ENCODE peak calls at places on chromosomes 4 and X, in four cellular contexts. O, Z, B and D are unnamed samples.

GRCh38 chr4:31362756-31363155 is 642.6 kb downstream of the PCDH7 start:
- DNase-seq in B (no peak), O (no peak), Z (peak), D (no peak)

GRCh38 chr4:183287309-183287659 is 32.8 kb downstream of the CLDN22 start:
- DNase-seq in Z (no peak), B (no peak), O (no peak), D (no peak)

GRCh38 chr4:138090145-138090917 is 151.8 kb downstream of the SLC7A11 start:
- DNase-seq in B (peak), O (peak), Z (peak), D (peak)

GRCh38 chr4:47031011-47031678 is at the start of gene GABRB1:
- DNase-seq in Z (peak), B (peak), O (peak), D (peak)

GRCh38 chrX:146956760-146957159 is 142.2 kb upstream of the CXorf51A start:
- DNase-seq in O (no peak), B (no peak), Z (no peak), D (no peak)

GRCh38 chrX:136750364-136750763 is 30.4 kb downstream of the ARHGEF6 start:
- DNase-seq in B (no peak), O (no peak), Z (no peak), D (peak)

GRCh38 chrX:50169717-50170116 is 31.1 kb downstream of the AKAP4 start:
- DNase-seq in O (no peak), Z (no peak), B (no peak), D (no peak)

GRCh38 chr4:101695176-101695575 is 95.4 kb upstream of the BANK1 start:
- DNase-seq in O (no peak), B (no peak), Z (no peak), D (peak)

GRCh38 chr4:177446571-177446970 is 4.3 kb upstream of the AGA start:
- DNase-seq in O (no peak), Z (no peak), B (no peak), D (no peak)